ENCODE peak calls at places on chromosomes 3 and 15, in six cellular contexts. One of them, this sample, is unnamed.

GRCh38 chr3:173739716-173740115 is 342.2 kb downstream of the NLGN1 start:
- DNase-seq in lung: no peak
- DNase-seq in tibial artery: no peak
- DNase-seq in stimulated activated CD8-positive, alpha-beta memory T cell treated with anti-CD3 and anti-CD28 coated beads, Interleukin-7, amount 100 ng/mL, for 1 hour: no peak
- DNase-seq in activated CD4-positive, CD25-positive, alpha-beta regulatory T cell treated with anti-CD3 and anti-CD28 coated beads, Interleukin-2, amount 50 U/mL, for 16 hours: no peak
- DNase-seq in activated naive CD4-positive, alpha-beta T cell: no peak
- DNase-seq in this sample: no peak

GRCh38 chr15:71469393-71469792 is 341.0 kb upstream of the NR2E3 start:
- DNase-seq in lung: no peak
- DNase-seq in tibial artery: no peak
- DNase-seq in stimulated activated CD8-positive, alpha-beta memory T cell treated with anti-CD3 and anti-CD28 coated beads, Interleukin-7, amount 100 ng/mL, for 1 hour: no peak
- DNase-seq in activated CD4-positive, CD25-positive, alpha-beta regulatory T cell treated with anti-CD3 and anti-CD28 coated beads, Interleukin-2, amount 50 U/mL, for 16 hours: no peak
- DNase-seq in activated naive CD4-positive, alpha-beta T cell: no peak
- DNase-seq in this sample: no peak

GRCh38 chr3:64832098-64832497 is 144.3 kb upstream of the ADAMTS9 start:
- DNase-seq in lung: no peak
- DNase-seq in tibial artery: no peak
- DNase-seq in stimulated activated CD8-positive, alpha-beta memory T cell treated with anti-CD3 and anti-CD28 coated beads, Interleukin-7, amount 100 ng/mL, for 1 hour: no peak
- DNase-seq in activated CD4-positive, CD25-positive, alpha-beta regulatory T cell treated with anti-CD3 and anti-CD28 coated beads, Interleukin-2, amount 50 U/mL, for 16 hours: no peak
- DNase-seq in activated naive CD4-positive, alpha-beta T cell: no peak
- DNase-seq in this sample: no peak

GRCh38 chr15:90160781-90161727 is 40.1 kb upstream of the SEMA4B start:
- DNase-seq in lung: peak
- DNase-seq in tibial artery: no peak
- DNase-seq in stimulated activated CD8-positive, alpha-beta memory T cell treated with anti-CD3 and anti-CD28 coated beads, Interleukin-7, amount 100 ng/mL, for 1 hour: no peak
- DNase-seq in activated CD4-positive, CD25-positive, alpha-beta regulatory T cell treated with anti-CD3 and anti-CD28 coated beads, Interleukin-2, amount 50 U/mL, for 16 hours: no peak
- DNase-seq in activated naive CD4-positive, alpha-beta T cell: no peak
- DNase-seq in this sample: no peak

GRCh38 chr3:193828477-193828876 is 235.5 kb downstream of the OPA1 start:
- DNase-seq in lung: no peak
- DNase-seq in tibial artery: no peak
- DNase-seq in stimulated activated CD8-positive, alpha-beta memory T cell treated with anti-CD3 and anti-CD28 coated beads, Interleukin-7, amount 100 ng/mL, for 1 hour: no peak
- DNase-seq in activated CD4-positive, CD25-positive, alpha-beta regulatory T cell treated with anti-CD3 and anti-CD28 coated beads, Interleukin-2, amount 50 U/mL, for 16 hours: no peak
- DNase-seq in activated naive CD4-positive, alpha-beta T cell: no peak
- DNase-seq in this sample: no peak

GRCh38 chr15:99496302-99496629 is 69.5 kb upstream of the MEF2A start:
- DNase-seq in lung: no peak
- DNase-seq in tibial artery: no peak
- DNase-seq in stimulated activated CD8-positive, alpha-beta memory T cell treated with anti-CD3 and anti-CD28 coated beads, Interleukin-7, amount 100 ng/mL, for 1 hour: no peak
- DNase-seq in activated CD4-positive, CD25-positive, alpha-beta regulatory T cell treated with anti-CD3 and anti-CD28 coated beads, Interleukin-2, amount 50 U/mL, for 16 hours: no peak
- DNase-seq in activated naive CD4-positive, alpha-beta T cell: no peak
- DNase-seq in this sample: no peak

GRCh38 chr3:9890249-9891071 is at the start of gene JAGN1:
- DNase-seq in lung: peak
- DNase-seq in tibial artery: peak
- DNase-seq in stimulated activated CD8-positive, alpha-beta memory T cell treated with anti-CD3 and anti-CD28 coated beads, Interleukin-7, amount 100 ng/mL, for 1 hour: peak
- DNase-seq in activated CD4-positive, CD25-positive, alpha-beta regulatory T cell treated with anti-CD3 and anti-CD28 coated beads, Interleukin-2, amount 50 U/mL, for 16 hours: peak
- DNase-seq in activated naive CD4-positive, alpha-beta T cell: peak
- DNase-seq in this sample: peak

GRCh38 chr15:92643849-92644815 is 11.4 kb downstream of the FAM174B start:
- DNase-seq in lung: no peak
- DNase-seq in tibial artery: no peak
- DNase-seq in stimulated activated CD8-positive, alpha-beta memory T cell treated with anti-CD3 and anti-CD28 coated beads, Interleukin-7, amount 100 ng/mL, for 1 hour: no peak
- DNase-seq in activated CD4-positive, CD25-positive, alpha-beta regulatory T cell treated with anti-CD3 and anti-CD28 coated beads, Interleukin-2, amount 50 U/mL, for 16 hours: no peak
- DNase-seq in activated naive CD4-positive, alpha-beta T cell: no peak
- DNase-seq in this sample: no peak

GRCh38 chr3:88307666-88308065 is 157.9 kb downstream of the C3orf38 start:
- DNase-seq in lung: no peak
- DNase-seq in tibial artery: no peak
- DNase-seq in stimulated activated CD8-positive, alpha-beta memory T cell treated with anti-CD3 and anti-CD28 coated beads, Interleukin-7, amount 100 ng/mL, for 1 hour: no peak
- DNase-seq in activated CD4-positive, CD25-positive, alpha-beta regulatory T cell treated with anti-CD3 and anti-CD28 coated beads, Interleukin-2, amount 50 U/mL, for 16 hours: no peak
- DNase-seq in activated naive CD4-positive, alpha-beta T cell: no peak
- DNase-seq in this sample: no peak